ENCODE peak calls at places on chromosomes 1 and 21, in nine cellular contexts. U is IMR-90, P is tibial nerve, Y is cardiac fibroblast, F is colonic mucosa, E is RWPE1, H is dorsolateral prefrontal cortex, I is pancreas, S is esophagus squamous epithelium. Q is an unnamed sample.
A peak's percentile ranks its signal among the peaks of the same experiment; 100 is the strongest.

GRCh38 chr1:116984406-116985160 is 17.0 kb upstream of the CD101 start:
- DNase-seq in U (no peak), P (no peak), Y (no peak), F (no peak), E (no peak), H (no peak), I (no peak), S (no peak), Q (no peak)

GRCh38 chr21:26469789-26470188 is 103.3 kb downstream of the CYYR1 start:
- DNase-seq in U (peak; percentile 50), P (no peak), Y (peak; percentile 75), F (no peak), E (peak; percentile 53), H (no peak), I (no peak), S (no peak), Q (no peak)

GRCh38 chr1:50251592-50252165 is 143.0 kb downstream of the ELAVL4 start:
- DNase-seq in U (no peak), P (no peak), Y (no peak), F (no peak), E (no peak), H (no peak), I (no peak), S (no peak), Q (no peak)

GRCh38 chr1:108961198-108961597 is 2.1 kb downstream of the CLCC1 start:
- DNase-seq in U (no peak), P (no peak), Y (no peak), F (no peak), E (no peak), H (no peak), I (no peak), S (no peak), Q (no peak)

GRCh38 chr1:10168912-10169514 is 41.4 kb upstream of the KIF1B start:
- DNase-seq in U (no peak), P (no peak), Y (no peak), F (no peak), E (no peak), H (no peak), I (no peak), S (no peak), Q (no peak)

GRCh38 chr1:112143871-112144441 is 154.5 kb upstream of the KCND3 start:
- DNase-seq in U (no peak), P (no peak), Y (no peak), F (no peak), E (no peak), H (no peak), I (peak; percentile 14), S (no peak), Q (no peak)

GRCh38 chr1:87642581-87643129 is 314.0 kb downstream of the LMO4 start:
- DNase-seq in U (peak; percentile 12), P (no peak), Y (peak; percentile 16), F (no peak), E (no peak), H (no peak), I (no peak), S (no peak), Q (no peak)

GRCh38 chr1:114037952-114038867 is 58.9 kb downstream of the OLFML3 start:
- DNase-seq in U (no peak), P (no peak), Y (no peak), F (no peak), E (no peak), H (no peak), I (no peak), S (no peak), Q (no peak)

GRCh38 chr1:205688681-205689080 is 8.4 kb upstream of the SLC45A3 start:
- DNase-seq in U (no peak), P (no peak), Y (no peak), F (no peak), E (no peak), H (no peak), I (no peak), S (no peak), Q (no peak)

GRCh38 chr21:41707231-41707988 is 59.4 kb downstream of the RIPK4 start:
- DNase-seq in U (no peak), P (no peak), Y (no peak), F (peak; percentile 53), E (peak; percentile 61), H (no peak), I (no peak), S (no peak), Q (no peak)

GRCh38 chr21:28387220-28387619 is 605.5 kb downstream of the LTN1 start:
- DNase-seq in U (no peak), P (no peak), Y (no peak), F (no peak), E (no peak), H (no peak), I (no peak), S (no peak), Q (no peak)

GRCh38 chr1:48760889-48761288 is 15.8 kb downstream of the BEND5 start:
- DNase-seq in U (no peak), P (no peak), Y (no peak), F (no peak), E (no peak), H (no peak), I (no peak), S (no peak), Q (no peak)

GRCh38 chr1:10271869-10272268 is 61.5 kb downstream of the KIF1B start:
- DNase-seq in U (no peak), P (no peak), Y (no peak), F (no peak), E (no peak), H (no peak), I (no peak), S (no peak), Q (no peak)

GRCh38 chr1:212447478-212447877 is 14.8 kb downstream of the NENF start:
- DNase-seq in U (no peak), P (no peak), Y (no peak), F (no peak), E (no peak), H (no peak), I (no peak), S (no peak), Q (no peak)

GRCh38 chr21:33856893-33857527 is 58.6 kb downstream of the ATP5PO start:
- DNase-seq in U (no peak), P (no peak), Y (no peak), F (no peak), E (no peak), H (no peak), I (no peak), S (no peak), Q (no peak)

GRCh38 chr1:181318022-181318857 is 165.1 kb upstream of the CACNA1E start:
- DNase-seq in U (no peak), P (no peak), Y (no peak), F (no peak), E (no peak), H (no peak), I (no peak), S (no peak), Q (no peak)

GRCh38 chr1:245365071-245365470 is 210.3 kb downstream of the KIF26B start:
- DNase-seq in U (no peak), P (no peak), Y (no peak), F (no peak), E (no peak), H (no peak), I (no peak), S (no peak), Q (no peak)

GRCh38 chr1:44436401-44437394 is 31.6 kb downstream of the RNF220 start:
- DNase-seq in U (no peak), P (no peak), Y (no peak), F (no peak), E (no peak), H (no peak), I (no peak), S (no peak), Q (no peak)

GRCh38 chr1:181059435-181059834 is 25.7 kb downstream of the MR1 start:
- DNase-seq in U (no peak), P (no peak), Y (no peak), F (no peak), E (no peak), H (no peak), I (no peak), S (no peak), Q (no peak)

GRCh38 chr1:160325252-160325651 is 17.8 kb downstream of the COPA start:
- DNase-seq in U (no peak), P (no peak), Y (no peak), F (no peak), E (no peak), H (no peak), I (no peak), S (no peak), Q (no peak)

GRCh38 chr1:85200367-85200869 is 398 bp downstream of the SYDE2 start:
- DNase-seq in U (no peak), P (peak; percentile 16), Y (no peak), F (peak; percentile 56), E (peak; percentile 16), H (no peak), I (no peak), S (no peak), Q (peak; percentile 55)

GRCh38 chr1:89799495-89799894 is 21.3 kb upstream of the LRRC8D start:
- DNase-seq in U (no peak), P (no peak), Y (no peak), F (no peak), E (no peak), H (no peak), I (no peak), S (no peak), Q (no peak)

GRCh38 chr1:245211035-245211749 is 56.4 kb downstream of the KIF26B start:
- DNase-seq in U (no peak), P (no peak), Y (no peak), F (no peak), E (no peak), H (no peak), I (no peak), S (no peak), Q (no peak)

GRCh38 chr1:23664837-23665795 is 26.5 kb upstream of the RPL11 start:
- DNase-seq in U (no peak), P (no peak), Y (peak; percentile 60), F (no peak), E (no peak), H (no peak), I (no peak), S (no peak), Q (no peak)
- TF ChIP-seq CTCF in U (peak; percentile 40), P (peak; percentile 45), Y (peak; percentile 21), F (no peak), E (peak; percentile 14), H (no peak), I (no peak), S (no peak), Q (peak; percentile 66)

GRCh38 chr1:202002447-202002846 is 7.9 kb upstream of the ELF3 start:
- DNase-seq in U (no peak), P (no peak), Y (no peak), F (no peak), E (no peak), H (no peak), I (no peak), S (no peak), Q (no peak)
- TF ChIP-seq CTCF in U (no peak), P (no peak), Y (no peak), F (no peak), E (no peak), H (no peak), I (no peak), S (no peak), Q (no peak)

GRCh38 chr1:78673120-78673519 is 23.5 kb downstream of the IFI44 start:
- DNase-seq in U (no peak), P (no peak), Y (no peak), F (no peak), E (no peak), H (no peak), I (no peak), S (no peak), Q (no peak)
- TF ChIP-seq CTCF in U (no peak), P (no peak), Y (no peak), F (no peak), E (no peak), H (no peak), I (no peak), S (no peak), Q (no peak)

GRCh38 chr1:1344672-1345361 is 4.4 kb downstream of the DVL1 start:
- DNase-seq in U (peak; percentile 69), P (no peak), Y (no peak), F (no peak), E (peak; percentile 93), H (no peak), I (no peak), S (no peak), Q (no peak)
- TF ChIP-seq CTCF in U (peak; percentile 30), P (peak; percentile 30), Y (peak; percentile 49), F (peak; percentile 30), E (peak; percentile 71), H (no peak), I (no peak), S (no peak), Q (peak; percentile 71)